ENCODE peak calls at places on chromosomes 6 and 20, in seven cellular contexts. O is NCI-H2171 treated with DMSO at 0.1 percent for 48 hours, H is HEK293T, F is WTC11, I is GM12865, G is nucleus accumbens, T is T-cell. N is an unnamed sample.

GRCh38 chr20:41738584-41739193 is 120.5 kb upstream of the CHD6 start:
- DNase-seq in O (peak), H (peak), F (peak), I (peak), G (no peak), T (no peak), N (peak)

GRCh38 chr6:99241905-99242534 is 107.5 kb downstream of the FAXC start:
- DNase-seq in O (peak), H (peak), F (peak), I (peak), G (no peak), T (no peak), N (peak)

GRCh38 chr20:16399801-16400200 is 173.4 kb downstream of the KIF16B start:
- DNase-seq in O (no peak), H (no peak), F (no peak), I (no peak), G (no peak), T (no peak), N (no peak)

GRCh38 chr6:33126101-33126714 is 50.4 kb downstream of the HLA-DPB1 start:
- DNase-seq in O (no peak), H (peak), F (peak), I (peak), G (no peak), T (peak), N (no peak)

GRCh38 chr20:62231292-62231691 is 7.0 kb upstream of the OSBPL2 start:
- DNase-seq in O (no peak), H (no peak), F (no peak), I (no peak), G (no peak), T (no peak), N (no peak)

GRCh38 chr20:32356935-32357868 is 929 bp upstream of the ASXL1 start:
- DNase-seq in O (no peak), H (no peak), F (no peak), I (no peak), G (no peak), T (no peak), N (no peak)

GRCh38 chr20:14055127-14055742 is 59.9 kb downstream of the MACROD2 start:
- DNase-seq in O (peak), H (peak), F (no peak), I (peak), G (no peak), T (no peak), N (peak)

GRCh38 chr20:3161316-3162079 is 1.8 kb upstream of the FASTKD5 start:
- DNase-seq in O (no peak), H (no peak), F (no peak), I (no peak), G (no peak), T (no peak), N (no peak)

GRCh38 chr20:50824137-50824536 is 29.3 kb downstream of the BCAS4 start:
- DNase-seq in O (no peak), H (no peak), F (no peak), I (no peak), G (no peak), T (no peak), N (no peak)

GRCh38 chr6:138560130-138560850 is 61.0 kb upstream of the NHSL1 start:
- DNase-seq in O (no peak), H (no peak), F (no peak), I (no peak), G (no peak), T (no peak), N (no peak)

GRCh38 chr6:15389759-15390723 is 144.2 kb downstream of the JARID2 start:
- DNase-seq in O (peak), H (peak), F (peak), I (peak), G (no peak), T (no peak), N (peak)

N was measured in neuronal stem cell.